ENCODE peak calls at places on chromosomes 1 and 21, in five cellular contexts. One of them, this sample, is unnamed.

GRCh38 chr21:23026878-23027277 is 2028.7 kb downstream of the NCAM2 start:
- DNase-seq in transverse colon: no peak
- DNase-seq in IMR-90: no peak
- DNase-seq in ovary: no peak
- DNase-seq in A549: no peak
- DNase-seq in this sample: no peak

GRCh38 chr1:88791192-88791591 is 100.2 kb downstream of the GTF2B start:
- DNase-seq in ovary: no peak
- DNase-seq in transverse colon: no peak
- DNase-seq in A549: no peak
- DNase-seq in IMR-90: peak
- DNase-seq in this sample: no peak

GRCh38 chr1:53069265-53069662 is 7.3 kb downstream of the PODN start:
- DNase-seq in ovary: no peak
- DNase-seq in A549: no peak
- DNase-seq in transverse colon: no peak
- DNase-seq in IMR-90: no peak
- DNase-seq in this sample: no peak

GRCh38 chr21:26118928-26119540 is 51.5 kb downstream of the APP start:
- DNase-seq in transverse colon: no peak
- DNase-seq in IMR-90: no peak
- DNase-seq in ovary: no peak
- DNase-seq in A549: no peak
- DNase-seq in this sample: no peak

GRCh38 chr1:218869276-218869675 is 304.4 kb upstream of the LYPLAL1 start:
- DNase-seq in ovary: no peak
- DNase-seq in IMR-90: peak
- DNase-seq in transverse colon: no peak
- DNase-seq in A549: no peak
- DNase-seq in this sample: no peak

GRCh38 chr1:94335950-94336349 is 82.2 kb upstream of the ABCD3 start:
- DNase-seq in IMR-90: peak
- DNase-seq in transverse colon: peak
- DNase-seq in A549: peak
- DNase-seq in ovary: peak
- DNase-seq in this sample: peak

GRCh38 chr1:237913345-237913744 is 22.6 kb upstream of the ZP4 start:
- DNase-seq in transverse colon: no peak
- DNase-seq in A549: peak
- DNase-seq in ovary: no peak
- DNase-seq in IMR-90: no peak
- DNase-seq in this sample: no peak

GRCh38 chr1:245537992-245538391 is 383.2 kb downstream of the KIF26B start:
- DNase-seq in IMR-90: peak
- DNase-seq in ovary: no peak
- DNase-seq in A549: no peak
- DNase-seq in transverse colon: no peak
- DNase-seq in this sample: no peak

GRCh38 chr1:156746381-156746715 is 5.1 kb downstream of the HDGF start:
- DNase-seq in IMR-90: no peak
- DNase-seq in transverse colon: no peak
- DNase-seq in A549: no peak
- DNase-seq in ovary: no peak
- DNase-seq in this sample: no peak

GRCh38 chr1:204087893-204088528 is 15.1 kb downstream of the SOX13 start:
- DNase-seq in A549: no peak
- DNase-seq in IMR-90: no peak
- DNase-seq in ovary: peak
- DNase-seq in transverse colon: peak
- DNase-seq in this sample: no peak

GRCh38 chr1:2286923-2287322 is 58.8 kb downstream of the SKI start:
- DNase-seq in ovary: no peak
- DNase-seq in A549: no peak
- DNase-seq in IMR-90: no peak
- DNase-seq in transverse colon: no peak
- DNase-seq in this sample: no peak

GRCh38 chr21:15015622-15016471 is 49.0 kb downstream of the NRIP1 start:
- DNase-seq in ovary: no peak
- DNase-seq in IMR-90: peak
- DNase-seq in transverse colon: no peak
- DNase-seq in A549: peak
- DNase-seq in this sample: no peak

GRCh38 chr1:222042120-222042519 is 300.2 kb upstream of the DUSP10 start:
- DNase-seq in A549: no peak
- DNase-seq in ovary: no peak
- DNase-seq in transverse colon: no peak
- DNase-seq in IMR-90: peak
- DNase-seq in this sample: no peak

GRCh38 chr21:40788635-40789034 is 58.3 kb downstream of the DSCAM start:
- DNase-seq in ovary: no peak
- DNase-seq in A549: no peak
- DNase-seq in transverse colon: no peak
- DNase-seq in IMR-90: no peak
- DNase-seq in this sample: no peak

GRCh38 chr21:40795313-40795712 is 51.6 kb downstream of the DSCAM start:
- DNase-seq in ovary: no peak
- DNase-seq in IMR-90: no peak
- DNase-seq in A549: no peak
- DNase-seq in transverse colon: no peak
- DNase-seq in this sample: no peak

GRCh38 chr21:40797881-40798280 is 49.1 kb downstream of the DSCAM start:
- DNase-seq in transverse colon: no peak
- DNase-seq in A549: no peak
- DNase-seq in ovary: no peak
- DNase-seq in IMR-90: peak
- DNase-seq in this sample: no peak

GRCh38 chr21:40793057-40793456 is 53.9 kb downstream of the DSCAM start:
- DNase-seq in transverse colon: no peak
- DNase-seq in ovary: no peak
- DNase-seq in IMR-90: peak
- DNase-seq in A549: no peak
- DNase-seq in this sample: no peak
- TF ChIP-seq POLR2A in transverse colon: no peak
- TF ChIP-seq POLR2A in ovary: no peak
- TF ChIP-seq POLR2A in IMR-90: no peak
- TF ChIP-seq POLR2A in A549: no peak
- TF ChIP-seq POLR2A in this sample: no peak

GRCh38 chr1:224329842-224330753 is at the start of gene NVL:
- DNase-seq in IMR-90: peak
- DNase-seq in A549: peak
- DNase-seq in transverse colon: peak
- DNase-seq in ovary: peak
- DNase-seq in this sample: peak
- TF ChIP-seq POLR2A in IMR-90: peak
- TF ChIP-seq POLR2A in A549: peak
- TF ChIP-seq POLR2A in transverse colon: peak
- TF ChIP-seq POLR2A in ovary: no peak
- TF ChIP-seq POLR2A in this sample: peak

GRCh38 chr1:24899581-24900485 is 30.2 kb downstream of the RUNX3 start:
- DNase-seq in ovary: no peak
- DNase-seq in A549: no peak
- DNase-seq in IMR-90: no peak
- DNase-seq in transverse colon: peak
- DNase-seq in this sample: no peak

GRCh38 chr1:24901791-24902470 is 28.1 kb downstream of the RUNX3 start:
- DNase-seq in A549: no peak
- DNase-seq in ovary: no peak
- DNase-seq in transverse colon: peak
- DNase-seq in IMR-90: no peak
- DNase-seq in this sample: no peak

GRCh38 chr1:24902471-24902891 is 27.6 kb downstream of the RUNX3 start:
- DNase-seq in transverse colon: no peak
- DNase-seq in ovary: no peak
- DNase-seq in IMR-90: no peak
- DNase-seq in A549: no peak
- DNase-seq in this sample: no peak

GRCh38 chr1:24900486-24900849 is 29.6 kb downstream of the RUNX3 start:
- DNase-seq in transverse colon: peak
- DNase-seq in IMR-90: no peak
- DNase-seq in ovary: no peak
- DNase-seq in A549: no peak
- DNase-seq in this sample: no peak

DNA sequence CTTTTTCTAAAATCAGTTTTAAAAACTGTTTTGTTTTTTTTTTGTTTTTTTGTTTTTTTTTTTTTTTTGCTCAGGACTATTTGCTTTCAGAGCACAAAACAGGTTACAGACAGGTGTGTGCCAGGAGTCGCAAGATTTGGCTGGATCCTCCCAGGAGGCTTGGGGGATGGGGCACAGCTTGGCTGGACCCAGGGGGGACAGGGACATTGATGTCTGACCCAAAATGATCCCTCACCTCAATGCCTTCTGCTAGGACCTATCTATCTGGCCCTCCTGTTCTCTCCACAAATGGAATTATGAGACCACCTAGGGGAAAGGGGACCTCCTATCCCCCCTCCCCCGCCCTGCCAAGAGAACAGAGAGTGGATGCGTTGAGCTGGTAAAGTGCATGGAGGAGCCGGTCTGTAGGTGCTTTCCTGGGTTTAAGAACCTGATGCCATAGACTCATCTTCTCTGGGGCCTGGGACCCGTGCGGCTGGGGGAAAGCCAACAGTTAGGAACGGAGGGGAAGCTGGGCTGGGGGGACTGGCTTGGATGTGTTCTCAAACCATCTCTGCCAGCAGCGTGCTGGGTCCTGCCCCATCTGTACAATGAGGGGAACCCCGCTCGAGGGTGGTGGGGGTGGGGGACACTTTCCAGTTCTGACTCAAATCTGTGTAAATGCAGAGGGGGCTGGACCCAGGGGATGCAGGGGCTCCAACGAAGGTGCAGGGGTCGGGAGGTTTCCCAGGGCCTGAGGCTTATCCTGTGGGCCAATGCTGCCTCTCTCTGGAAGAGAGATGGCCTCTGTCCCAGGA is 28.9 kb downstream of the RUNX3 start:
- DNase-seq in ovary: no peak
- DNase-seq in transverse colon: peak
- DNase-seq in IMR-90: no peak
- DNase-seq in A549: no peak
- DNase-seq in this sample: no peak
- TF ChIP-seq POLR2A in ovary: no peak
- TF ChIP-seq POLR2A in transverse colon: no peak
- TF ChIP-seq POLR2A in IMR-90: no peak
- TF ChIP-seq POLR2A in A549: no peak
- TF ChIP-seq POLR2A in this sample: no peak

GRCh38 chr21:42830456-42831455 is 48.6 kb downstream of the WDR4 start:
- DNase-seq in transverse colon: no peak
- DNase-seq in A549: no peak
- DNase-seq in IMR-90: no peak
- DNase-seq in ovary: no peak
- DNase-seq in this sample: no peak
- TF ChIP-seq POLR2A in transverse colon: no peak
- TF ChIP-seq POLR2A in A549: peak
- TF ChIP-seq POLR2A in IMR-90: no peak
- TF ChIP-seq POLR2A in ovary: no peak
- TF ChIP-seq POLR2A in this sample: no peak

GRCh38 chr1:196970182-196970581 is 7.2 kb upstream of the CFHR5 start:
- DNase-seq in ovary: no peak
- DNase-seq in A549: no peak
- DNase-seq in IMR-90: no peak
- DNase-seq in transverse colon: no peak
- DNase-seq in this sample: no peak
- TF ChIP-seq POLR2A in ovary: no peak
- TF ChIP-seq POLR2A in A549: no peak
- TF ChIP-seq POLR2A in IMR-90: no peak
- TF ChIP-seq POLR2A in transverse colon: no peak
- TF ChIP-seq POLR2A in this sample: no peak

DNA sequence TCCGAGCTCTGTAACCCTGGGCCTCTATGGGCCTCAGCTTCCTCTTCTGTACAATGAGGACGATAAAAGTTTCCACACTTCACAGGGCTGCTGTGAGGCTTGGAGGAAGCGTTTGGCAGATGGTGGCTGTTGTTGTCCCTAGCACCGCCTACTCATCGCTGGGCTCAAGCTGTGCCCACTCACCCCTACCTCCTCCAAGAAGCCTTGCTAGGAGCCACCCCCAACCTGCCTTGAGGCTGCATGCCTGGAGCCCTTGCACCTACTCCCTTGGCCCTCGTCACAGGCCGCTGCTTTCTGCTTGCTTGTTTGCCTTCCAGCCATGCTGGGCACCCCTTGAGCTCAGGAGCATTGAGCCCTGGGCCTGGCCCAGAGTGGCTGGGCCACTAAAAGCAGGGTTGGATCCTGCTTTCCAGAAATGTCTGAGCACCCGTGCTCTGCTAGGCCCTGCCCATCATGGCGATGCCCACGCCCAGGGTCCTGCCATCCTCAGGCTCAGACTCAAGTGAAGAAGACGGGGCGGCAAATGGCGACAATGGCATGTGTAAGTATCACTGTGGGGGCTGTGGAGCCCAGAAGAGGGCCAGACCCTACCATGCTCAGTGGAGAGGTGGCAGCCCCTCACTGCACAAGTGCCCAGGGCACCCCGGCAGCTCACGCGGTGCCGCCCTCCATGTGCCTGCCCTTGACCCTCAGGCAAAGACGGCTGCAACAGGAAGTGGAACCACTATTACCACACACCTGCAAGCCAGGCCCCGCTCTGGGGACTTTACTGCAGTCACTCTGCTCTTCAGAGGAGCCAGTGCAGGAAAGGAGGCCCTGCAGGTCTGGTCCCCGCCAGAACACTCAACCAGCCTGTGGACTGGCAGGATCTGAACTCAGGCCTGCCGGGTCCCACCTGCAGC is 9.5 kb downstream of the SH3BGRL3 start:
- DNase-seq in IMR-90: no peak
- DNase-seq in transverse colon: peak
- DNase-seq in A549: no peak
- DNase-seq in ovary: no peak
- DNase-seq in this sample: no peak
- TF ChIP-seq POLR2A in IMR-90: no peak
- TF ChIP-seq POLR2A in transverse colon: no peak
- TF ChIP-seq POLR2A in A549: no peak
- TF ChIP-seq POLR2A in ovary: no peak
- TF ChIP-seq POLR2A in this sample: no peak

GRCh38 chr1:154324669-154325582 is at the start of gene ATP8B2:
- DNase-seq in transverse colon: peak
- DNase-seq in IMR-90: peak
- DNase-seq in A549: peak
- DNase-seq in ovary: peak
- DNase-seq in this sample: peak
- TF ChIP-seq POLR2A in transverse colon: no peak
- TF ChIP-seq POLR2A in IMR-90: no peak
- TF ChIP-seq POLR2A in A549: peak
- TF ChIP-seq POLR2A in ovary: no peak
- TF ChIP-seq POLR2A in this sample: no peak

This sample was measured in prostate gland.